ENCODE peak calls at places on chromosomes 4 and X, in ten cellular contexts. O, A, K, S, P, D, N, Y, Q and Z are unnamed samples.

GRCh38 chrX:48695524-48695875 is 1.0 kb upstream of the SUV39H1 start:
- DNase-seq in O (no peak), A (no peak), K (no peak), S (no peak), P (no peak), D (peak; percentile 53), N (peak; percentile 5), Y (no peak), Q (no peak), Z (no peak)

GRCh38 chrX:9938516-9938915 is 28.6 kb upstream of the CLDN34 start:
- DNase-seq in O (no peak), A (no peak), K (no peak), S (no peak), P (no peak), D (no peak), N (no peak), Y (no peak), Q (no peak), Z (no peak)

GRCh38 chr4:89894654-89895652 is at the start of gene MMRN1:
- DNase-seq in O (no peak), A (no peak), K (no peak), S (no peak), P (peak; percentile 22), D (no peak), N (no peak), Y (no peak), Q (no peak), Z (no peak)

GRCh38 chr4:176656108-176656507 is 136.6 kb downstream of the VEGFC start:
- DNase-seq in O (no peak), A (no peak), K (no peak), S (no peak), P (no peak), D (no peak), N (no peak), Y (no peak), Q (no peak), Z (no peak)

GRCh38 chr4:37531156-37531555 is 155.0 kb downstream of the RELL1 start:
- DNase-seq in O (no peak), A (no peak), K (no peak), S (no peak), P (no peak), D (no peak), N (no peak), Y (no peak), Q (no peak), Z (no peak)

GRCh38 chr4:8540991-8541390 is 39.2 kb upstream of the GPR78 start:
- DNase-seq in O (no peak), A (no peak), K (no peak), S (no peak), P (no peak), D (no peak), N (no peak), Y (no peak), Q (no peak), Z (no peak)

GRCh38 chrX:115898382-115899001 is 272.1 kb upstream of the AGTR2 start:
- DNase-seq in O (peak; percentile 69), A (peak; percentile 43), K (no peak), S (no peak), P (peak; percentile 29), D (peak; percentile 97), N (peak; percentile 67), Y (peak; percentile 79), Q (no peak), Z (no peak)

GRCh38 chr4:57053508-57053907 is 56.7 kb downstream of the IGFBP7 start:
- DNase-seq in O (no peak), A (no peak), K (no peak), S (peak; percentile 84), P (no peak), D (no peak), N (peak; percentile 96), Y (no peak), Q (no peak), Z (peak; percentile 74)

GRCh38 chr4:120319230-120319761 is 252.6 kb upstream of the MAD2L1 start:
- DNase-seq in O (no peak), A (no peak), K (no peak), S (no peak), P (no peak), D (no peak), N (no peak), Y (no peak), Q (no peak), Z (no peak)

GRCh38 chrX:71253253-71254091 is 468 bp downstream of the ZMYM3 start:
- DNase-seq in O (peak; percentile 36), A (peak; percentile 55), K (no peak), S (peak; percentile 14), P (peak; percentile 53), D (peak; percentile 72), N (no peak), Y (peak; percentile 44), Q (no peak), Z (peak; percentile 28)

GRCh38 chrX:136115909-136116297 is 31.4 kb upstream of the FHL1 start:
- DNase-seq in O (no peak), A (no peak), K (no peak), S (no peak), P (no peak), D (no peak), N (no peak), Y (no peak), Q (no peak), Z (no peak)
- H3K27ac ChIP-seq in O (no peak overlapping the region), A (no peak overlapping the region), K (no peak overlapping the region), S (no peak overlapping the region), P (no peak overlapping the region), D (no peak overlapping the region), N (no peak overlapping the region), Y (no peak overlapping the region), Q (no peak overlapping the region), Z (no peak overlapping the region)

GRCh38 chrX:53817548-53817947 is 131.0 kb upstream of the HUWE1 start:
- DNase-seq in O (no peak), A (no peak), K (no peak), S (no peak), P (no peak), D (no peak), N (no peak), Y (no peak), Q (no peak), Z (no peak)

GRCh38 chrX:53813663-53814440 is 127.3 kb upstream of the HUWE1 start:
- DNase-seq in O (no peak), A (no peak), K (no peak), S (no peak), P (no peak), D (no peak), N (peak; percentile 23), Y (no peak), Q (no peak), Z (no peak)
- TF ChIP-seq CTCF in O (no peak), A (no peak), K (no peak), S (no peak), P (no peak), D (no peak), N (no peak), Y (no peak), Q (no peak), Z (no peak)

GRCh38 chrX:68831405-68832100 is 2.7 kb downstream of the EFNB1 start:
- DNase-seq in O (peak; percentile 2), A (peak; percentile 36), K (no peak), S (no peak), P (no peak), D (no peak), N (no peak), Y (no peak), Q (no peak), Z (no peak)

GRCh38 chrX:68830486-68831404 is 1.9 kb downstream of the EFNB1 start:
- DNase-seq in O (peak; percentile 4), A (no peak), K (no peak), S (no peak), P (no peak), D (no peak), N (no peak), Y (peak; percentile 53), Q (no peak), Z (no peak)

GRCh38 chrX:68832516-68833447 is 4.0 kb downstream of the EFNB1 start:
- DNase-seq in O (peak; percentile 2), A (peak; percentile 25), K (no peak), S (no peak), P (no peak), D (no peak), N (no peak), Y (peak; percentile 21), Q (no peak), Z (no peak)

GRCh38 chrX:68833448-68833805 is 4.6 kb downstream of the EFNB1 start:
- DNase-seq in O (peak; percentile 1), A (no peak), K (no peak), S (no peak), P (no peak), D (no peak), N (no peak), Y (peak; percentile 18), Q (no peak), Z (no peak)

DNA sequence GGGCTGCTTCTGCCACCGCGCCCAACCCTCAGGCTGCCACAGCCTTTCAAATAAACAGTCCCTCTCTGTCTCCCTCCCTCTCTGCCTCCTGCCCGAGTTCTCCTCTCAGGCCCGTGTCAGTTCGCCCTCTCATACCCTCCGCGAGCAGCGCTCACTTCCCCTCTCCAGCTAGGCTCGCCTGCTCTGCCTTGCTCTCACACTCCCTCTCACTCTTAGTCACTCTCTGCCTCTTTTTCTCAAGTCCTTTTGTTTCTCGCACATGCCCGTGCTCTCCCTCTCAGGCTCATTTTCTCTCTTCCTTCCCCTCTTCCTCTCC is 3.2 kb downstream of the EFNB1 start:
- DNase-seq in O (peak; percentile 6), A (peak; percentile 24), K (no peak), S (peak; percentile 60), P (peak; percentile 11), D (no peak), N (peak; percentile 58), Y (peak; percentile 52), Q (no peak), Z (no peak)
- H3K27ac ChIP-seq in O (no peak overlapping the region), A (no peak overlapping the region), K (no peak overlapping the region), S (no peak overlapping the region), P (no peak overlapping the region), D (no peak overlapping the region), N (peak overlapping the region; percentile 81), Y (peak overlapping the region; percentile 74), Q (no peak overlapping the region), Z (peak overlapping the region; percentile 92)

GRCh38 chr4:6907658-6908191 is 1.9 kb upstream of the TBC1D14 start:
- DNase-seq in O (no peak), A (peak; percentile 78), K (no peak), S (no peak), P (peak; percentile 37), D (peak; percentile 74), N (no peak), Y (peak; percentile 75), Q (no peak), Z (no peak)

GRCh38 chr4:6909970-6910339 is 329 bp downstream of the TBC1D14 start:
- DNase-seq in O (peak; percentile 45), A (peak; percentile 47), K (no peak), S (no peak), P (no peak), D (peak; percentile 29), N (no peak), Y (peak; percentile 45), Q (no peak), Z (no peak)

GRCh38 chr4:6910340-6910959 is 824 bp downstream of the TBC1D14 start:
- DNase-seq in O (no peak), A (peak; percentile 65), K (no peak), S (no peak), P (no peak), D (no peak), N (no peak), Y (peak; percentile 49), Q (no peak), Z (no peak)

GRCh38 chr4:6908397-6909112 is 1.1 kb upstream of the TBC1D14 start:
- DNase-seq in O (no peak), A (no peak), K (no peak), S (peak; percentile 45), P (no peak), D (no peak), N (no peak), Y (no peak), Q (no peak), Z (no peak)

GRCh38 chr4:6909113-6909969 is at the start of gene TBC1D14:
- DNase-seq in O (peak; percentile 84), A (peak; percentile 94), K (peak; percentile 81), S (peak; percentile 73), P (peak; percentile 89), D (peak; percentile 92), N (peak; percentile 81), Y (peak; percentile 86), Q (no peak), Z (peak; percentile 85)
- TF ChIP-seq CTCF in O (no peak), A (peak; percentile 12), K (peak; percentile 46), S (no peak), P (peak; percentile 37), D (peak; percentile 37), N (no peak), Y (no peak), Q (peak; percentile 36), Z (no peak)